ENCODE peak calls at places on chromosome 17, in five cellular contexts. G, T, J, V and N are unnamed samples.

GRCh38 chr17:81952792-81953228 is 5.8 kb upstream of the MYADML2 start:
- DNase-seq in G (no peak), T (no peak), J (no peak), V (no peak), N (no peak)

GRCh38 chr17:7882629-7883028 is 6.0 kb upstream of the CHD3 start:
- DNase-seq in G (no peak), T (peak; percentile 9), J (no peak), V (no peak), N (no peak)

GRCh38 chr17:78621720-78622490 is 44.7 kb upstream of the DNAH17 start:
- DNase-seq in G (no peak), T (no peak), J (no peak), V (no peak), N (no peak)

GRCh38 chr17:18201108-18201507 is 17.5 kb downstream of the ALKBH5 start:
- DNase-seq in G (no peak), T (no peak), J (no peak), V (no peak), N (no peak)

GRCh38 chr17:44775838-44776621 is 17.2 kb downstream of the ADAM11 start:
- DNase-seq in G (no peak), T (no peak), J (no peak), V (no peak), N (peak; percentile 100)

GRCh38 chr17:8791910-8792270 is 7.3 kb downstream of the MFSD6L start:
- DNase-seq in G (peak; percentile 2), T (peak; percentile 49), J (peak; percentile 70), V (no peak), N (no peak)

GRCh38 chr17:65537845-65538678 is 23.4 kb downstream of the AXIN2 start:
- DNase-seq in G (no peak), T (no peak), J (no peak), V (no peak), N (no peak)

GRCh38 chr17:81153340-81153803 is 11.9 kb upstream of the PVALEF start:
- DNase-seq in G (no peak), T (peak; percentile 18), J (peak; percentile 94), V (no peak), N (no peak)

GRCh38 chr17:82246365-82247174 is 17.7 kb downstream of the SLC16A3 start:
- DNase-seq in G (no peak), T (peak; percentile 60), J (peak; percentile 96), V (peak; percentile 73), N (no peak)

GRCh38 chr17:64066709-64067108 is 46.3 kb upstream of the ICAM2 start:
- DNase-seq in G (no peak), T (no peak), J (no peak), V (no peak), N (no peak)

GRCh38 chr17:51516924-51517323 is 256.6 kb downstream of the UTP18 start:
- DNase-seq in G (no peak), T (no peak), J (no peak), V (no peak), N (no peak)

GRCh38 chr17:12422632-12423031 is 243.1 kb upstream of the MYOCD start:
- DNase-seq in G (no peak), T (no peak), J (no peak), V (no peak), N (peak; percentile 27)

GRCh38 chr17:74119960-74120359 is 83.5 kb upstream of the RPL38 start:
- DNase-seq in G (no peak), T (no peak), J (no peak), V (no peak), N (no peak)

GRCh38 chr17:60792250-60792898 is 114.7 kb downstream of the BCAS3 start:
- DNase-seq in G (no peak), T (no peak), J (peak; percentile 50), V (no peak), N (no peak)

GRCh38 chr17:68972119-68972704 is 17.0 kb upstream of the ABCA8 start:
- DNase-seq in G (no peak), T (peak; percentile 61), J (peak; percentile 75), V (no peak), N (no peak)

GRCh38 chr17:44956076-44956475 is 8.5 kb upstream of the KIF18B start:
- DNase-seq in G (no peak), T (no peak), J (no peak), V (no peak), N (no peak)

GRCh38 chr17:38727661-38728220 is 2.4 kb upstream of the CISD3 start:
- DNase-seq in G (no peak), T (no peak), J (no peak), V (no peak), N (no peak)

GRCh38 chr17:43416998-43417891 is 18.5 kb downstream of the ARL4D start:
- DNase-seq in G (no peak), T (peak; percentile 81), J (no peak), V (no peak), N (no peak)

GRCh38 chr17:6591599-6592158 is 35.3 kb upstream of the PITPNM3 start:
- DNase-seq in G (peak; percentile 63), T (peak; percentile 77), J (no peak), V (peak; percentile 92), N (no peak)
- H3K4me3 ChIP-seq in G (no peak overlapping the region), T (no peak overlapping the region), J (no peak overlapping the region), V (no peak overlapping the region), N (no peak overlapping the region)

GRCh38 chr17:57908278-57908677 is 46.9 kb downstream of the CUEDC1 start:
- DNase-seq in G (no peak), T (no peak), J (no peak), V (no peak), N (no peak)

GRCh38 chr17:57909548-57909947 is 45.7 kb downstream of the CUEDC1 start:
- DNase-seq in G (no peak), T (no peak), J (no peak), V (no peak), N (no peak)

GRCh38 chr17:57903961-57904360 is 51.3 kb downstream of the CUEDC1 start:
- DNase-seq in G (no peak), T (no peak), J (no peak), V (no peak), N (no peak)

GRCh38 chr17:57905875-57906455 is 49.2 kb downstream of the CUEDC1 start:
- DNase-seq in G (no peak), T (no peak), J (no peak), V (no peak), N (no peak)

DNA sequence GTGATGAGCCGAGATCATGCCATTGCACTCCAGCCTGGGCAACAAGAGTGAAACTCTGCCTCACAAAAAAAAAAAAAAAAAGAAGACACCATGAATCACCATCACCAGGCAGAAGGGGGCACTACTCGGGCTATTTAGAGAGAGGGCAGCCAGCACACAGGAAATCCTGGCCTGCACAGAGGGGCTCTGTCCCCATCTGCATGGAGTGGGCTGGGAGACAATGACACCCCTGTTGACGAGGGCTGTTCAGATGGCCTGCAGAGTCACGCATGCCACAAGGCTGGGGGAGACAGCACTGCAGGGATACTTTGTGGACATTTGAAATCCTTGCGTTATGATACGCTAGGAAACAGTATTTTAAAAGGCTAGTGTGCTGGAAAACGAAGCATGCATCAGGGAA is 48.3 kb downstream of the CUEDC1 start:
- DNase-seq in G (no peak), T (no peak), J (peak; percentile 46), V (no peak), N (peak; percentile 62)
- TF ChIP-seq CTCF in G (peak; percentile 22), T (peak; percentile 26), J (peak; percentile 43), V (no peak), N (peak; percentile 48)

DNA sequence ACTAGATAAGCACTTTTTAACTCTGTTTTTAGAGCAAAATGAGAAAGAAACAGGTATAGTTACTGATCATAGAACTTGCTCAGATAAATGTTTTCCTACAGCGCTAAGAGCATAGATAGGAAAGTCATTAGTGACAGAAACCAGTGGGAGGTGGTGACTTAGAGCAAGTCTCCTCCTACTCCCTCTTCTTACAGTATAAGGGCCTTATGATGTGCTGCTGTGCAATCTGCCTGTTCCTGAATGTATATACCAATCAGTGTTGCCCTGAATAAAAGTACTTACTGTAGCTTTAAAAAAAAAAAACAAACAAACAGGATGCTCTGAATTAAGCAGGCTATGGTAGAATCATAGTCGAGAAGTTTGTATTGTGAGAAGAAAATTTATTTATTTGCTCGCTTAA is 23.3 kb upstream of the RASL10B start:
- DNase-seq in G (no peak), T (no peak), J (no peak), V (no peak), N (no peak)
- H3K27ac ChIP-seq in G (no peak overlapping the region), T (no peak overlapping the region), J (no peak overlapping the region), V (no peak overlapping the region), N (no peak overlapping the region)

GRCh38 chr17:28999216-28999615 is 6.6 kb downstream of the SEZ6 start:
- DNase-seq in G (no peak), T (no peak), J (no peak), V (no peak), N (no peak)

GRCh38 chr17:28997811-28998210 is 8.0 kb downstream of the SEZ6 start:
- DNase-seq in G (no peak), T (no peak), J (peak; percentile 71), V (no peak), N (no peak)

GRCh38 chr17:28993013-28993600 is 12.7 kb downstream of the SEZ6 start:
- DNase-seq in G (no peak), T (no peak), J (no peak), V (no peak), N (no peak)

GRCh38 chr17:28993645-28994426 is 12.0 kb downstream of the SEZ6 start:
- DNase-seq in G (no peak), T (no peak), J (no peak), V (no peak), N (no peak)

GRCh38 chr17:28996554-28997096 is 9.2 kb downstream of the SEZ6 start:
- DNase-seq in G (no peak), T (no peak), J (no peak), V (no peak), N (no peak)
- H3K4me3 ChIP-seq in G (no peak overlapping the region), T (no peak overlapping the region), J (no peak overlapping the region), V (no peak overlapping the region), N (no peak overlapping the region)

GRCh38 chr17:58330544-58330996 is 2.0 kb upstream of the TSPOAP1 start:
- DNase-seq in G (no peak), T (no peak), J (no peak), V (no peak), N (no peak)

GRCh38 chr17:58327363-58328194 is 1.0 kb downstream of the TSPOAP1 start:
- DNase-seq in G (no peak), T (no peak), J (no peak), V (no peak), N (no peak)

GRCh38 chr17:58329808-58330543 is 1.4 kb upstream of the TSPOAP1 start:
- DNase-seq in G (no peak), T (no peak), J (no peak), V (no peak), N (no peak)

GRCh38 chr17:58328195-58329034 is at the start of gene TSPOAP1:
- DNase-seq in G (no peak), T (no peak), J (no peak), V (no peak), N (no peak)

DNA sequence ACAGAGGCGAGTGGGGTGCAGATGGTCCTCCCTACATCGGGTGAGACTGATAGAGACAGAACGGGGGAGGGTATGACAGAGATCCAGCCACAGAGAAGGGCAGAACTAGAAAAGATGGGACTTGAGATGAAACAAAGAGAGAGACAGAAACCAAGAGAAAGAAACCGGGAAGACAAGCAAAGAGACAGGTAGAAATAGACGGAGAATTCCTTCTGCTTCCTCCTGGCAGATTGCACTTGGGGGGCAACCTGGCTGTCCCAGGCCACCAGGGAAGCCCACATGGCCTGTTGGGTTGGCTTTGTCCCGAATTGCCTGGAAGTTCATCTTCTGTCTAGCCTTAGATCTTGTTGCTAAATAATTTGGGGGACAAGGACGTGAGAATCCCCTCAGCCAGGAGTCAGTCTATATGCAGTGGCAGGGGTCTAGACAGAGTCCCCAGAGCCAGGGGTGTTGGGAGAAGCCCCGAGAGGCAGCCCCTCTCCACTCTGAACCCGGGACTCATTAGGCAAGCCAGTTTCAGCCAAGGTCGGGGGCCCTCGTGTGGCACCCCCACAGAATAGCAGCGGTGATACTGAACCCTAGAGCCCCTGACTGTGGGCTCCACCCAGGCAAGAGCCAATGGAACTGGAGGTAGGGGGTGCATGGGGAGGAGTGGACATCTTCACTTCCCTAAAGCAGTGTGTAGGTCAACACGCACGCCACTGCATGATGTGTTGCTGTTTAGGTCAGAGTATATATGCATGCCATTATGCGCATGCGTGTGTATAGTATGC is 626 bp upstream of the TSPOAP1 start:
- DNase-seq in G (no peak), T (no peak), J (peak; percentile 37), V (no peak), N (peak; percentile 61)
- TF ChIP-seq CTCF in G (peak; percentile 31), T (peak; percentile 28), J (peak; percentile 48), V (peak; percentile 20), N (peak; percentile 60)